ENCODE peak calls at places on chromosomes 6 and 20, in ten cellular contexts. L, S, N, D, B, Y, X, Q, F and V are unnamed samples.

GRCh38 chr6:148203970-148204369 is 138.7 kb upstream of the SASH1 start:
- DNase-seq in Q (no peak), L (no peak), N (no peak), D (no peak), X (no peak), B (no peak), F (no peak), S (no peak), Y (no peak), V (no peak)

GRCh38 chr6:34852406-34853085 is 35.3 kb downstream of the TAF11 start:
- DNase-seq in Q (no peak), F (no peak), D (no peak), Y (no peak), L (no peak), B (no peak), N (no peak), X (no peak), S (no peak), V (no peak)

GRCh38 chr20:61429458-61430227 is 177.6 kb downstream of the CDH4 start:
- DNase-seq in D (no peak), S (no peak), Y (no peak), F (no peak), Q (no peak), N (no peak), B (no peak), X (no peak), L (no peak), V (no peak)

GRCh38 chr6:127582777-127583462 is 5.9 kb downstream of the C6orf58 start:
- DNase-seq in Y (peak; percentile 58), N (no peak), F (peak; percentile 6), Q (no peak), B (no peak), S (no peak), D (no peak), L (no peak), X (no peak), V (no peak)

GRCh38 chr20:3732327-3733118 is at the start of gene HSPA12B:
- DNase-seq in S (no peak), X (no peak), Q (no peak), D (no peak), F (no peak), N (no peak), L (no peak), B (peak; percentile 56), Y (no peak), V (peak; percentile 25)

GRCh38 chr6:122610690-122611455 is 668 bp downstream of the PKIB start:
- DNase-seq in S (peak; percentile 79), D (peak; percentile 82), B (peak; percentile 67), N (peak; percentile 83), Q (peak; percentile 72), L (peak; percentile 87), X (no peak), F (peak; percentile 15), Y (peak; percentile 66), V (peak; percentile 23)

GRCh38 chr6:158080849-158081656 is 87.0 kb downstream of the SERAC1 start:
- DNase-seq in S (no peak), D (no peak), F (no peak), L (no peak), X (peak; percentile 77), Y (no peak), B (peak; percentile 33), N (peak; percentile 64), Q (no peak), V (no peak)

GRCh38 chr6:162442675-162443074 is 284.9 kb downstream of the PRKN start:
- DNase-seq in N (no peak), Y (no peak), X (no peak), D (no peak), B (no peak), Q (no peak), S (no peak), L (no peak), F (peak; percentile 36), V (peak; percentile 5)

DNA sequence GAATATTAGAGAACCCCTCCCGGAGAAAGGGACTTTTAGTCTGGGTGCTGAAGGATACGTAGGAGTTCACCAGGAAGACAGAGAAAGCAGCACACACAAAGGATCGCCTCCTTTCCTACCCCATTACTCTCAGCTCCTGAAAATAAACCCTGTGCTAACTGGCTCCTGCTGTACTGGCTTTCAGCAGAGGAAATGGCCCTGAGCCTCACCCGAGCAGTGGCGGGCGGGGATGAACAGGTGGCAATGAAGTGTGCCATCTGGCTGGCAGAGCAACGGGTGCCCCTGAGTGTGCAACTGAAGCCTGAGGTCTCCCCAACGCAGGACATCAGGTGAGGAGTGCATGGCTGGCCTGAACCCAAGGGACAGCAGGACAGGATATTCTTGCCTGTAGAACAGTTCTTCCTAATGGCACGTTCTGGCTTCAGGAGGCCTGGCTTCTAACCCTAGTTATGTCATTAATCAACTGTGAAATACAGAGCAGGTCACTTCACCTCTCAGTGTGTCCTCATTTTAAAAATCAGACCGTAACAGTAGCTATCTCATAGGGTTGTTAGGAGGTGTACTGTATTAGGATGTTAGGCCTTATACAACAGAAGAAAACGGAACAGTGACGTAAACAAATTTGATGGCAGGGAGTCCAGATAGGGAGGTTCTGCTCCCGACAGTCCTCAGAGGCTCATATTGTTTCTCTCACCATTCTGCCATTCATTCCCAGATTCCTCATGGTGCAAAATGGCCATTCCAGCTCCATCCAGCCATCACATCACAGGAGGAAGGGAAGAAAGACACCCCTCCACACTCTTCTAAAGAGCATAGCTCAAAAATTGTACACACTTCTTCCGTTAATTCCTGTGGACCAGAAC is 1.8 kb downstream of the RBCK1 start:
- DNase-seq in L (peak; percentile 50), B (no peak), N (no peak), X (no peak), S (peak; percentile 58), Y (no peak), F (no peak), D (peak; percentile 53), Q (peak; percentile 55), V (no peak)
- TF ChIP-seq POLR2A in L (no peak), B (no peak), N (no peak), X (no peak), S (no peak), Y (no peak), F (peak; percentile 40), D (peak; percentile 60), Q (no peak), V (no peak)

DNA sequence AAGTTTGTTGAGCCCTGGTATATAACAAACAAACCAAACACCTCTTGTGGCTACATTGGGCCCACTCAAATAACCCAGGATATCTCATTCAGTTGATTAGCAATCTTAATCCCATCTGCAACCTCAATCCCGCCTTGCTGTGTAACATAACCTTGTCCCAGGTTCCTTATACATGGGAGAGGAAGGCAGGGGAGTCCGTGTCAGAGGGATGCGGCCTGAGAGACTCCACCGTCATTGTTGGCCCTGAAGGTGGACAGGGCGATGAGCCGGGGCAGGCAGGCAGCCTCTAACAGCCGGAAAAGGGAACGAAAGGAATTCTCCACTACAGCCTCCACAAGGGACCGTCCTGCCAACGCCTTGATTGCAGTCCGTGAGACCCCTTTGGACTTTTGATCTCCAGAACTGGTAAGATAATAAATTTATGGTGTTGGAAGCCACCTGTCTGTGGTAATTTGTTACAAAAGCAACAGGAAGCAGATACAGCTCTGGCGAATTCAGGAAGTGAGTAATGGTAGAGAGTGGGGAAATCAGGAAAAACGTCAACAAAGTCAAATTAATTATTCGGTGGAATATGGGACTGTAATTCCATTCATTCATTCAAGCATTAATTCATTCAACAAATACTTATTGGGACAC is 124.5 kb upstream of the SALL4 start:
- DNase-seq in Y (no peak), B (no peak), X (no peak), F (no peak), L (no peak), D (no peak), Q (no peak), S (no peak), N (peak; percentile 50), V (no peak)
- TF ChIP-seq POLR2A in Y (no peak), B (no peak), X (no peak), F (no peak), L (no peak), D (no peak), Q (no peak), S (no peak), N (no peak), V (no peak)

GRCh38 chr6:29976253-29976587 is 33.9 kb downstream of the HLA-A start:
- DNase-seq in X (no peak), D (no peak), F (no peak), Y (no peak), B (no peak), S (no peak), Q (no peak), N (no peak), L (no peak), V (no peak)

GRCh38 chr6:29974901-29975560 is 32.7 kb downstream of the HLA-A start:
- DNase-seq in Y (no peak), N (no peak), L (peak; percentile 21), F (no peak), B (no peak), Q (no peak), D (no peak), X (no peak), S (no peak), V (no peak)

GRCh38 chr6:29977425-29977727 is 35.0 kb downstream of the HLA-A start:
- DNase-seq in B (no peak), F (no peak), S (no peak), D (no peak), Q (no peak), N (no peak), Y (no peak), L (no peak), X (no peak), V (no peak)

GRCh38 chr6:29975561-29975907 is 33.2 kb downstream of the HLA-A start:
- DNase-seq in Y (no peak), F (no peak), Q (no peak), D (no peak), L (peak; percentile 17), N (no peak), S (no peak), B (no peak), X (no peak), V (no peak)

DNA sequence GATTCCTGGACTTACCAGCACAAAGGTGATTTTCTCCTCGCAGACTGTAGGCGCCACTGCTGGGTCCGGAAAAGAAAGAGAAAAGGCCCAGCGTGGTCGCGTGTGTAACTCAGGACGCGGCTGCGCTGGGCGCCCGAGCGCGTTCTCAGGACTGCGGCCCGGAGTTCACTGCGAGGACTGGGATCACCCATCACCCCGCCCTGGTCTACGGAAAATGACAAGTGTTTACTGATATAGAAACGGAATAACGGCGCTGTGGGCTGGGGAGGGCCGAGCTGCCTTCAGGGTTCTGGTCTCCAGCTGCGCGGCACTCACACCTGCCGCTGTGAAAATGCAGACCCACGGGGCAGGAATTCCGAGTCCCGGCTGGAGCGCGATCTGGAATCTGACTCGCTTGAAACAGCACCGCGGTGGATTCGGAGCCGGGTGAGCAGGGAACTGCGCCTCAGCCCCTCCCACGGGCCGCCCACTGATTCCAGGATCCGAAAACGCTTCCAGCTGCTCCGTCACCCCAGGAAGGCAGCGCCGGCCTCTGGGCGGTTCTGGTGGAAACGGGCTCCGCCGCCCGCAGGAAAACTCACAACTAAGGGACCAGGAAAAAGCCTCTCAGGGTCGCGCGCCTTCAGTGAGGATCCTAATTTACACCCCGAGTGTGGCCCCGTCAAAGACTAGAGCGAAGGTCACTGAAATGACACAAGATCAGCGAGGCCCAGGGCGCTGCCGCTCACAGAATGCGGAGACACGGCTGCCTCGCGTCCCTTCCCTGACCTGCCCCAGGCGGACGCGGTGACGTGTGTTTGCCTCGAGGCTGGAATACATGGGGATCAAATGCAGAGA is 34.5 kb downstream of the HLA-A start:
- DNase-seq in Q (peak; percentile 84), B (peak; percentile 92), F (peak; percentile 77), Y (peak; percentile 57), D (peak; percentile 89), S (peak; percentile 91), X (no peak), L (peak; percentile 88), N (peak; percentile 97), V (peak; percentile 76)
- TF ChIP-seq POLR2A in Q (peak; percentile 72), B (no peak), F (peak; percentile 57), Y (no peak), D (peak; percentile 55), S (peak; percentile 52), X (no peak), L (peak; percentile 79), N (no peak), V (no peak)

DNA sequence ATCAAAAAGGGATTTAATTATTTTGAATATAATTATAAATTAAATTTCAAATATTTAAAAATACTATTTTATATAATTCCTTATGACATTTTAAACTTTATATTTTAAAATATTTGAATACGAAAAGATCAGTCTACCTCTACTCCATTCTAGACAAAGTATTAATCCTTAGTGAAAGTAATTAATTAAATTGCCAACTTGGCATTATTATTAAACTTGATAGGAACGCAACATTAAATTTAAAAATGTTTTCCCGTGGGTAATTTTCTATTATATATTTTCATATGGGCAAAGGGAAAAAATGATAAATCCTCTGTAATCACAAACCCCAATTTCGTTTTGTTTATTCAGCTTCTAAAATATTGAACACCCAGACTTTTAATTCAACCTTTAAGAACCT is 8.4 kb upstream of the FHL5 start:
- DNase-seq in N (no peak), X (no peak), F (no peak), D (no peak), Q (no peak), S (no peak), L (no peak), Y (no peak), B (no peak), V (no peak)
- TF ChIP-seq POLR2A in N (no peak), X (no peak), F (no peak), D (no peak), Q (no peak), S (no peak), L (no peak), Y (no peak), B (no peak), V (no peak)